ENCODE peak calls at places on chromosomes 7 and 10, in ten cellular contexts. K, I, V, P, N, D, T, B, H and W are unnamed samples. For H3K36me3, the result is how much of the 10 kb centered on the place peaks cover.

GRCh38 chr7:4268040-4268965 is 413.8 kb upstream of the FOXK1 start:
- DNase-seq in K (no peak), I (no peak), V (no peak), P (no peak), N (no peak), D (no peak), T (no peak), B (no peak), H (no peak), W (no peak)

GRCh38 chr7:21370283-21370982 is 57.5 kb upstream of the SP4 start:
- DNase-seq in K (no peak), I (no peak), V (no peak), P (no peak), N (no peak), D (no peak), T (no peak), B (no peak), H (no peak), W (no peak)

GRCh38 chr10:93235686-93236085 is 162.0 kb downstream of the CYP26A1 start:
- DNase-seq in K (no peak), I (no peak), V (no peak), P (no peak), N (peak), D (no peak), T (no peak), B (peak), H (no peak), W (no peak)

GRCh38 chr10:128751284-128751683 is 625.1 kb upstream of the MKI67 start:
- DNase-seq in K (no peak), I (peak), V (no peak), P (no peak), N (no peak), D (no peak), T (no peak), B (no peak), H (peak), W (no peak)

GRCh38 chr7:139494835-139495568 is 11.5 kb upstream of the KLRG2 start:
- DNase-seq in K (no peak), I (no peak), V (no peak), P (no peak), N (no peak), D (no peak), T (no peak), B (no peak), H (no peak), W (no peak)

GRCh38 chr10:100621360-100622205 is 85.8 kb downstream of the HIF1AN start:
- DNase-seq in K (no peak), I (no peak), V (no peak), P (no peak), N (peak), D (no peak), T (no peak), B (no peak), H (no peak), W (no peak)

GRCh38 chr10:132869621-132870020 is 72.7 kb downstream of the CFAP46 start:
- DNase-seq in K (peak), I (no peak), V (no peak), P (peak), N (no peak), D (peak), T (no peak), B (no peak), H (peak), W (no peak)

GRCh38 chr10:30823651-30824050 is 194.1 kb upstream of the LYZL2 start:
- DNase-seq in K (no peak), I (no peak), V (no peak), P (no peak), N (no peak), D (no peak), T (no peak), B (no peak), H (no peak), W (no peak)

GRCh38 chr7:50068026-50068425 is 25.0 kb downstream of the ZPBP start:
- DNase-seq in K (no peak), I (no peak), V (peak), P (no peak), N (no peak), D (no peak), T (no peak), B (no peak), H (no peak), W (peak)

GRCh38 chr7:43873300-43873699 is 4.0 kb upstream of the MRPS24 start:
- DNase-seq in K (peak), I (no peak), V (peak), P (peak), N (peak), D (peak), T (peak), B (peak), H (peak), W (no peak)

GRCh38 chr7:43876976-43877745 is 7.8 kb upstream of the MRPS24 start:
- DNase-seq in K (no peak), I (no peak), V (no peak), P (no peak), N (no peak), D (no peak), T (no peak), B (no peak), H (no peak), W (peak)

GRCh38 chr7:43878867-43879266 is 9.6 kb upstream of the MRPS24 start:
- DNase-seq in K (no peak), I (no peak), V (no peak), P (no peak), N (no peak), D (no peak), T (no peak), B (peak), H (no peak), W (no peak)

GRCh38 chr7:43877968-43878864 is 8.9 kb upstream of the MRPS24 start:
- DNase-seq in K (no peak), I (no peak), V (no peak), P (no peak), N (no peak), D (no peak), T (no peak), B (no peak), H (no peak), W (no peak)

DNA sequence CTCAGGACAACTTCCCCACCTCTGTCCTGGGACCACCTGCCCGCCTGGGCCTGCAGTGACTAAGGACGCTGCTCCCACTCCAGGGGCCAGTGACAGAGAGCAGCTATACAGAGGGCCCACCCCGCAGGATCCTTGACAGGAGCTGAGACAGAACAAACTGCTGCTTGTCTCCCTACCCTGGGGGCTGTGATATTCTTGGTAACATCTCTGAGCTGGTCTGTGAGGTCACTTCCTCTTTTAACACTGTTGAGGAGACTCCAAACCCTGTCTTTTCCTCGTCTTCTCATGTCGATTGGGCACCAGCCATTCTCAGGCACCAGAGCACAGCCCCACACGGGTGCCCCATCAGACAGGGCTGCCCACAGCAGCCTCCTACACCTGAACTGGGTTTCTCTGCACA is 6.9 kb upstream of the MRPS24 start:
- DNase-seq in K (no peak), I (no peak), V (no peak), P (no peak), N (no peak), D (no peak), T (no peak), B (no peak), H (no peak), W (no peak)
- H3K36me3 ChIP-seq in K (half or more), I (under half), V (under half), P (under half), N (under half), D (half or more), T (under half), B (under half), H (under half), W (half or more)

GRCh38 chr7:5361446-5362155 is 62.0 kb downstream of the TNRC18 start:
- DNase-seq in K (no peak), I (no peak), V (no peak), P (no peak), N (no peak), D (no peak), T (no peak), B (no peak), H (no peak), W (no peak)
- H3K36me3 ChIP-seq in K (half or more), I (under half), V (under half), P (under half), N (under half), D (half or more), T (under half), B (half or more), H (under half), W (under half)

DNA sequence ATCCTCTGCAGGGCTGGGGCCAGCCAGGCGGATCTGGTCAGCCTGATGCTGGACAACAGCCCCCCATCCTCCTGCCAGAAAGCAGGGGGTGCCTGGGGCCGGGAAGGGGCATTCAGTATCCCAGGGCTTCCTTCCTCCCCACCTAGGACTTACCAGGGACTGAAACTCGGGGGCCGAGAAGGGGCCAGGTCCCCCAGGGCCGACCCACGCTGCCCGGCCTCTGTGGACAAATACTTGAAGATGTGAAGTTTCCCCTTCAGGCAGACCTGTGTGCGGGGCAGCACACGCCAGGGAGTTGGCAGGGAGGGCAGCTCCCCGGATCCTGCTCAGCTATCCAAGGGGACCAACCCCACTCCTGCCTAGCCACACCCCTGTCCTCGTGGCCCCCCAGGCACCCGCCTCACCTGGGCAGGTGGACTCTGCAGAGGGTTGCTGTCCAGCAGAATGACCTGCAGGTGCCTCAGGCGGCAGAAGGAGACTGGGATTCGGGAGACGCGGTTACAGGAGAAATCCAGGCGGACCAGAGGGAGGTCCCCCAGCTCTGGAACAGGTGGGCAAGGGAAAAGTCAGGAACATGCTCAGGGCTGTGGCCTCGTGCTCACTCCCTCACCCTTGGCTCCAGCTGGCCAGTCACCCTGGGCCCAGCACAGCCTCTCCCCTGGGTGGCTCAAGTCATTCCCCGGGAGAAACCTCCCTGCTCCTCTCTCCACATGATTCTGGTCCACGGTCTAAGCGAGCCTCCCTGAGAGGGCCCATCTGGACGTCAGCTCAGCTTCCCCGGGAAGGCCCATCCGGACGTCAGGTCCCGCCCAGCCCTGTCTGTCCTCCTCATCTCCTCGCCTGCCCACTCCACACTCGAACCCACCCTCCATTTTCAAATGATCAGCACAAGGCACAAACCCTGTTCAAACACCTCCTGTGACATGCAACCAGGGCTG is 4.8 kb upstream of the SAP25 start:
- DNase-seq in K (no peak), I (no peak), V (no peak), P (no peak), N (no peak), D (no peak), T (no peak), B (no peak), H (no peak), W (no peak)
- H3K36me3 ChIP-seq in K (half or more), I (under half), V (under half), P (under half), N (half or more), D (half or more), T (under half), B (half or more), H (under half), W (half or more)

DNA sequence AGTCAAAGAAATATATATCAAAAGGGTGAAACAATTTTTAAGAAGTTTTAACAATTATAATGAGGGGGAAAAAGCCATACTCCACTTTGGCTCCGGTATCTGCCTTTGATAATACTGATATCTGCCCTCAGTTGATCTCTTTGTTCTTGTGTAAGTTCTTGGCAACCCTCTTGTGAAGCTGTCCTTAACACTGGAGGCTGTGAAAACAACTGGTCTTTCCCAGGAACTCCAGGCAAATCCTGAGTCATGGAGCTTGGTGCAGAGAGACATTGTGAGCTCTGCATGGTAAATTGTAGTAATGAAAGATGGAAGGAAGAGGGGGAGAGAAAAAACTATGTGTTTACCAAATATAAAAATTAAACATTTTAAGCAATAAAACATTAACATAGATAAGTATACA is 11.9 kb upstream of the ERVW-1 start:
- DNase-seq in K (no peak), I (no peak), V (no peak), P (no peak), N (no peak), D (no peak), T (no peak), B (peak), H (no peak), W (peak)
- H3K36me3 ChIP-seq in K (half or more), I (under half), V (under half), P (under half), N (under half), D (half or more), T (under half), B (under half), H (under half), W (under half)

DNA sequence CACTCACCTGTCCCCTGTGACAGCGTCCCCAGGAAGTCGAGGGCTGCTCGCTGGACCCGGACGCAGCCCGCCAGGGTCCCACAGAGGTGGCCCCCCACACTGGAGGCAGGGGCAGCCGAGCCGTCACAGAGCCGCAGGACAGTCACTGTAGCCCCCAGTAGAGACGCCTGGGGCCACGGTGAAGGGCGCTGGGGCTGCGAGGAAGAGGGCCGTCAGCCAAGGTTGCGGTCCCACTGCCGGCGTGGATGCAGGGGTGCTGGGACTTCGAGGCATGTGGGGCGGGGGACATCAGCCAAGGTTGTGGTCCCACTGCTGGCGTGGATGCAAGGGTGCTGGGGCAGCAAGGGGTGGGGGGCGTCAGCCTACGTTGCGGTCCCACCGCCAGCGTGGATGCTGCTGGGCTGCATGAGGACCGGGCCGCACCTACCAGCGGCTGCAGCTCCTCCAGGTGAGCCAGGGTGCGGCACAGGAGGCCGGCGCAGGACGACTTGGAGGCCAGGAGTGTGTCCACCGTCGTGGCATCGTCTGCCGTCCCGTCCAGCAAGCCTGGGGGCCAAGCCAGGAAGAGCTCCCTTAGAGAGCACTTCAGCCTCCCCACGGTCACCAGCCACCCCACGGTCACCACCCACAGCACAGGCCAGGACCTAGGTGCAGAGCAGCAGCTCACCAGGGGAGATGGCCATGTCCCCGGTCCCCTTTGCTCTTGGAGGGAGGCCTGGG is 13.9 kb downstream of the BRAT1 start:
- DNase-seq in K (no peak), I (no peak), V (no peak), P (no peak), N (no peak), D (no peak), T (no peak), B (no peak), H (peak), W (no peak)
- H3K36me3 ChIP-seq in K (half or more), I (under half), V (under half), P (under half), N (under half), D (half or more), T (under half), B (under half), H (under half), W (under half)

GRCh38 chr7:73470208-73470607 is 36.6 kb downstream of the FZD9 start:
- DNase-seq in K (no peak), I (no peak), V (no peak), P (no peak), N (no peak), D (no peak), T (no peak), B (no peak), H (no peak), W (no peak)
- H3K36me3 ChIP-seq in K (half or more), I (under half), V (under half), P (under half), N (under half), D (half or more), T (under half), B (half or more), H (under half), W (under half)

GRCh38 chr10:11282156-11282555 is 264.5 kb downstream of the CELF2 start:
- DNase-seq in K (no peak), I (no peak), V (no peak), P (no peak), N (no peak), D (no peak), T (no peak), B (no peak), H (no peak), W (no peak)

GRCh38 chr10:11279286-11279685 is 261.6 kb downstream of the CELF2 start:
- DNase-seq in K (no peak), I (no peak), V (no peak), P (no peak), N (no peak), D (no peak), T (no peak), B (no peak), H (no peak), W (no peak)

GRCh38 chr10:11280187-11280932 is 262.7 kb downstream of the CELF2 start:
- DNase-seq in K (no peak), I (no peak), V (no peak), P (no peak), N (no peak), D (no peak), T (no peak), B (no peak), H (no peak), W (no peak)

GRCh38 chr10:11272915-11273389 is 255.3 kb downstream of the CELF2 start:
- DNase-seq in K (no peak), I (no peak), V (no peak), P (no peak), N (no peak), D (no peak), T (no peak), B (no peak), H (no peak), W (no peak)

DNA sequence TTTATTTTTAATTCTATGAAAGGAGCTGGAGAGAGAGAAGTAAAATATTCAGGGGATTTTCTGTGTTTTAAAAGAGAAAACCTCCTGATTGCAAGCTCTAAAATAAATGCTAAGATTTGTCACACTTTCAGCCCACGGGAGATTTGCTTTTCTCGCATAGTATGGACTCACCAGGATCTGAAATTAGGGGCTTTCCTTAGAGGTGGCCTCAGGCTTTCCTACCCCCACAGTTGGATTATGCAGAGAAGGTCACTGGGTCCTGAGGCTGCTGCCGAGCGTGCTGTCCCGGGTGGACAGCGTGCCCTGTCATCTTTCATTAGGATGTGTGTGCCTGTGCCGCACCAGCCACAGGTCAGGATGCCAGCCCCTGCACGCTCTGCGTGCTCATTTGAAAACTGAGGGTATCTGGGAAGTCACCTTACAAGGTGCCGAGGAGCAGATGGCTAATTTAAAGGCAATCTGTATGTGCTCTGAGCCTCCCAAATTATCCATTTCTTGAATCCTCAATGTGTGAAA is 258.9 kb downstream of the CELF2 start:
- DNase-seq in K (no peak), I (no peak), V (no peak), P (no peak), N (no peak), D (no peak), T (no peak), B (no peak), H (no peak), W (no peak)
- H3K36me3 ChIP-seq in K (under half), I (under half), V (under half), P (under half), N (under half), D (half or more), T (under half), B (under half), H (under half), W (under half)

DNA sequence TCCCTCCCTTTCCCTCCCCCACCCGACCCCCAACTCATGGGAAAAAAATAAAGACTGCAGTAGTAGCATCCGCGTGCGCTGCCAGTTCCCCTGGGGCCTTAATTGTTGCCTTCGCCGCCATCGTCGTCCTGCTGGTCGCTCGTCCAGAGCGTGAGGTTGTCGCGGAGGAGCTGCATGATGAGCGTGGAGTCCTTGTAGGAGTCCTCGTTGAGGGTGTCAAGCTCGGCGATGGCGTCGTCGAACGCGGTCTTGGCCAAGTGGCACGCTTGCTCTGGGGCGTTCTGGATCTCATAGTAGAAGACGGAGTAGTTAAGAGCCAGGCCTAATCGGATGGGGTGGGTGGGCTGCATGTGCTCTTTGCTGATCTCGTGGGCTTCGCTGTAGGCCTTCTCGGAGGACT is 27.0 kb downstream of the HSPB1 start:
- DNase-seq in K (no peak), I (no peak), V (no peak), P (no peak), N (no peak), D (no peak), T (no peak), B (no peak), H (no peak), W (no peak)
- H3K36me3 ChIP-seq in K (under half), I (under half), V (under half), P (under half), N (under half), D (under half), T (half or more), B (half or more), H (under half), W (under half)

DNA sequence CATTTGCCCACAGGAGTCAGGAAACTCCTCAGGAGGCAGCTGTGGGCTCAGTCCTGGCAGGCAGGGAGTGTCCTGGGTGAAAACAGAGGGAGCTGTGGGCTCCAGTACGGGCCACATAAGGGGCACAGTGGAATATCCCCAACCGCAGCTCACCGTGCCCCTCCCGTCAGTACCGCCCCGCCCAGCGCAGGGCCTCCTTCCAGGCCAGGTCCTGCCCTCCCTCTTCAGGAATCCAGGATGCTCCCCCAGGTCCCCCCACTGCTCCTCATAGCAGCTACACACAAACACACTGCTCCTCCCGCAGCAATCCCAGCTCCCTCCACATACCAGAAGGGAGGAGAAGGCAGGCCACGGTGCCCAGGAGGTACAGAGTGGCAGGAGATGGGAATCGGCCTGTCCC is 179.0 kb downstream of the TNS3 start:
- DNase-seq in K (peak), I (no peak), V (no peak), P (no peak), N (no peak), D (no peak), T (no peak), B (no peak), H (no peak), W (no peak)
- H3K36me3 ChIP-seq in K (under half), I (under half), V (under half), P (under half), N (under half), D (under half), T (under half), B (under half), H (under half), W (under half)

GRCh38 chr7:30511973-30512662 is 7.5 kb upstream of the GGCT start:
- DNase-seq in K (no peak), I (no peak), V (no peak), P (no peak), N (no peak), D (no peak), T (no peak), B (no peak), H (no peak), W (no peak)
- H3K36me3 ChIP-seq in K (under half), I (under half), V (under half), P (under half), N (under half), D (under half), T (under half), B (under half), H (under half), W (under half)